ENCODE peak calls at places on chromosome 2, in six cellular contexts. H is H1, L is trophoblast cell, P is mesenchymal stem cell, Q is IMR-90, T is H9. C is an unnamed sample.
A peak's percentile ranks its signal among the peaks of the same experiment; 100 is the strongest.

GRCh38 chr2:48397846-48398245 is 132.1 kb upstream of the STON1 start:
- DNase-seq in P (no peak), H (no peak), Q (no peak), T (no peak), L (no peak), C (no peak)

GRCh38 chr2:140013556-140014270 is 1233.5 kb upstream of the NXPH2 start:
- DNase-seq in L (no peak), Q (no peak), H (no peak), T (no peak), P (no peak), C (no peak)

GRCh38 chr2:19217203-19217602 is 141.2 kb downstream of the OSR1 start:
- DNase-seq in H (no peak), P (peak; percentile 6), L (peak; percentile 61), Q (no peak), T (no peak), C (no peak)

GRCh38 chr2:173684896-173685485 is 280.2 kb downstream of the SP3 start:
- DNase-seq in T (no peak), P (no peak), H (no peak), L (no peak), Q (no peak), C (no peak)

GRCh38 chr2:22784586-22784985 is 600.4 kb upstream of the KLHL29 start:
- DNase-seq in T (no peak), H (no peak), Q (no peak), L (no peak), P (no peak), C (no peak)

GRCh38 chr2:221229097-221229496 is 343.0 kb downstream of the EPHA4 start:
- DNase-seq in P (no peak), H (no peak), L (no peak), Q (no peak), T (no peak), C (no peak)

GRCh38 chr2:239809391-239809790 is 215.8 kb downstream of the NDUFA10 start:
- DNase-seq in Q (no peak), T (no peak), H (no peak), P (no peak), L (no peak), C (no peak)

GRCh38 chr2:33476100-33476792 is at the start of gene RASGRP3:
- DNase-seq in H (peak; percentile 7), T (peak; percentile 45), Q (peak; percentile 97), L (peak; percentile 74), P (peak; percentile 98), C (peak; percentile 18)

GRCh38 chr2:37388074-37388473 is 43.6 kb downstream of the QPCT start:
- DNase-seq in H (no peak), Q (peak; percentile 97), L (peak; percentile 97), P (peak; percentile 88), T (no peak), C (no peak)

GRCh38 chr2:100208375-100208774 is 66.0 kb upstream of the AFF3 start:
- DNase-seq in Q (peak; percentile 10), L (no peak), H (no peak), T (no peak), P (no peak), C (no peak)

GRCh38 chr2:240785424-240786335 is 34.3 kb downstream of the KIF1A start:
- DNase-seq in Q (no peak), P (no peak), H (no peak), T (no peak), L (no peak), C (no peak)

GRCh38 chr2:133303150-133303549 is 265.1 kb downstream of the NCKAP5 start:
- DNase-seq in H (no peak), L (no peak), P (peak; percentile 29), Q (peak; percentile 90), T (no peak), C (no peak)

GRCh38 chr2:239249781-239250180 is 151.0 kb downstream of the HDAC4 start:
- DNase-seq in Q (peak; percentile 93), T (no peak), H (no peak), L (peak; percentile 24), P (peak; percentile 91), C (no peak)

GRCh38 chr2:222912117-222912516 is 51.3 kb downstream of the ACSL3 start:
- DNase-seq in P (peak; percentile 23), Q (peak; percentile 46), T (no peak), H (no peak), L (peak; percentile 15), C (no peak)

GRCh38 chr2:160941290-160941846 is 218.9 kb upstream of the TANK start:
- DNase-seq in T (no peak), P (no peak), H (no peak), Q (no peak), L (no peak), C (no peak)

GRCh38 chr2:197514754-197515153 is 1.1 kb upstream of the MOB4 start:
- DNase-seq in H (no peak), Q (no peak), P (peak; percentile 28), T (no peak), L (no peak), C (no peak)

GRCh38 chr2:1894578-1894977 is 150.3 kb upstream of the PXDN start:
- DNase-seq in L (no peak), T (no peak), P (no peak), Q (no peak), H (no peak), C (no peak)

GRCh38 chr2:66433945-66434678 is 813 bp upstream of the MEIS1 start:
- DNase-seq in P (peak; percentile 92), Q (peak; percentile 76), L (peak; percentile 91), T (peak; percentile 63), H (no peak), C (no peak)

GRCh38 chr2:176501652-176502051 is 232.4 kb downstream of the MTX2 start:
- DNase-seq in Q (no peak), T (no peak), P (no peak), H (no peak), L (no peak), C (no peak)

GRCh38 chr2:7697052-7697451 is 779.8 kb downstream of the RNF144A start:
- DNase-seq in T (peak; percentile 61), H (no peak), L (no peak), Q (no peak), P (no peak), C (no peak)

GRCh38 chr2:238879621-238880377 is 31.9 kb downstream of the TWIST2 start:
- DNase-seq in T (peak; percentile 28), Q (no peak), H (no peak), L (no peak), P (no peak), C (no peak)

GRCh38 chr2:112940859-112941258 is 29.9 kb downstream of the IL37 start:
- DNase-seq in Q (no peak), T (no peak), L (no peak), H (no peak), P (no peak), C (no peak)

GRCh38 chr2:72004201-72004915 is 143.3 kb downstream of the CYP26B1 start:
- DNase-seq in P (no peak), Q (no peak), H (no peak), T (no peak), L (no peak), C (no peak)

GRCh38 chr2:72006188-72006736 is 141.4 kb downstream of the CYP26B1 start:
- DNase-seq in H (no peak), P (no peak), T (no peak), L (no peak), Q (no peak), C (no peak)

GRCh38 chr2:72003796-72004195 is 143.9 kb downstream of the CYP26B1 start:
- DNase-seq in L (no peak), Q (no peak), P (no peak), T (no peak), H (no peak), C (no peak)

GRCh38 chr2:72007402-72007801 is 140.3 kb downstream of the CYP26B1 start:
- DNase-seq in Q (no peak), T (no peak), P (no peak), L (no peak), H (no peak), C (no peak)

DNA sequence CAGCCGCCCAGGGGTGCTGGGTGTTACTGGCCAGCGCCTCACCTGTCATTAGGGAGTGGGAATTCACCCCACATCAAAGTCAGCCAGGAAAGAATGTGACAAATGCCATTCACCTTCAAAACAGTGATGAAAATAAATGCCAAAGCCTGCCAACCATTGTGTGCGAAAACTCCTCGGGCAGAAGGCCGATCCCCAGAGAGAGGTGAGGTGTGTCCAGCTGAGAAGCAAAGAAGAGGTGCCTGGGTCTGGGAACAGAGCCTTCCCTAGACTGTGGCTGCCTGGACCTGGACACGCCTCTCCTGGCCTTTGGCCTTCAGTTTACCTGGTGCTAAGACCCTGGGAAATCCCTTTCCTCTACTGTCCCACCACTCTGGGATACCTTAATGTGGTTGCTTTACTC is 142.7 kb downstream of the CYP26B1 start:
- DNase-seq in L (no peak), Q (no peak), H (no peak), P (no peak), T (no peak), C (no peak)
- H3K23ac ChIP-seq in L (no peak overlapping the region), Q (no peak overlapping the region), H (no peak overlapping the region), P (no peak overlapping the region), T (no peak overlapping the region), C (no peak overlapping the region)

GRCh38 chr2:63751901-63752300 is 89.8 kb upstream of the UGP2 start:
- DNase-seq in H (no peak), P (no peak), L (no peak), T (no peak), Q (no peak), C (no peak)

GRCh38 chr2:63755216-63755615 is 86.5 kb upstream of the UGP2 start:
- DNase-seq in Q (peak; percentile 17), L (no peak), P (no peak), T (no peak), H (no peak), C (no peak)

GRCh38 chr2:63755980-63756379 is 85.7 kb upstream of the UGP2 start:
- DNase-seq in H (no peak), P (peak; percentile 10), T (no peak), Q (peak; percentile 77), L (no peak), C (no peak)
- H4K91ac ChIP-seq in H (no peak overlapping the region), P (no peak overlapping the region), T (no peak overlapping the region), Q (no peak overlapping the region), L (no peak overlapping the region), C (no peak overlapping the region)

GRCh38 chr2:9222246-9222898 is 15.8 kb downstream of the ASAP2 start:
- DNase-seq in Q (peak; percentile 42), H (no peak), T (no peak), P (no peak), L (no peak), C (no peak)
- H3K27ac ChIP-seq in Q (no peak overlapping the region), H (no peak overlapping the region), T (no peak overlapping the region), P (no peak overlapping the region), L (no peak overlapping the region), C (no peak overlapping the region)

GRCh38 chr2:23924589-23925359 is 2.1 kb downstream of the ATAD2B start:
- DNase-seq in Q (no peak), L (no peak), H (no peak), T (no peak), P (no peak), C (no peak)

GRCh38 chr2:23926750-23927627 is at the start of gene ATAD2B:
- DNase-seq in P (peak; percentile 95), T (peak; percentile 95), H (peak; percentile 85), L (peak; percentile 98), Q (peak; percentile 94), C (peak; percentile 95)

GRCh38 chr2:23925702-23926288 is 1.1 kb downstream of the ATAD2B start:
- DNase-seq in L (peak; percentile 64), P (peak; percentile 78), T (no peak), Q (peak; percentile 68), H (no peak), C (peak; percentile 37)

DNA sequence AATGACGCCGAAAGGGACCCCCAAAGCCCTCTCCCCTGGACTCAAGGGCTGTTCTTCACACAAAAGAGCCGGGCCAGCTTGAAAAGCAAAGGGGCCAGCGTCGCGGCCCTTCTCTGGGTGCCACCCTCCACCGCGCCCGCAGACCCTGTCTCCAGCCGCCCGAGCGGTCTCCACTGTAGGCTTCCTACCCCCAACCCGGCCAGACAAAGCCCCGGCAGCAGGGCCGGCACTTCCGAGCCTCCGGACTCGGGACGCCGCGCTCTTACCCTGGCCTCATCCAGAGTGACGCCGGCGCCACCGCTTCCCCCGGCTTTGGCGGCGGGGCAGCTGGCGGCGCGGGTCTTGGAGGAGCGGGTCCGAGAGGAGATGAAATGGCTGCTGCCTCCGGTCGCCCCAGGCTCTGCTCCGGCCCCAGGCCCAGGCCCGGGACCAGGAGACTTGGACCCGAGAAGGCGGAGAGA is 604 bp downstream of the ATAD2B start:
- DNase-seq in L (peak; percentile 53), Q (no peak), H (no peak), P (no peak), T (peak; percentile 46), C (peak; percentile 47)
- H3K23ac ChIP-seq in L (no peak overlapping the region), Q (peak overlapping the region; percentile 97), H (no peak overlapping the region), P (peak overlapping the region; percentile 49), T (no peak overlapping the region), C (peak overlapping the region; percentile 45)